ENCODE peak calls at places on chromosome 1, in seven cellular contexts. S is activated naive CD8-positive, alpha-beta T cell treated with anti-CD3 and anti-CD28 coated beads, Interleukin-2, amount 10 ng/mL, durations not matched to agents 7 days and 5 days; T is activated T-helper 1 cell treated with anti-CD3 and anti-CD28 coated beads, Interleukin-2, amount 50 U/mL, for 16 hours; O is AG04450; E is heart left ventricle; V is WTC11; R is Ammon's horn. H is an unnamed sample.

GRCh38 chr1:66535149-66535548 is 1.2 kb downstream of the SGIP1 start:
- DNase-seq in T (no peak), O (no peak), R (no peak), S (no peak), E (no peak), V (no peak), H (no peak)

GRCh38 chr1:210374600-210374953 is 45.9 kb downstream of the HHAT start:
- DNase-seq in E (no peak), O (no peak), R (no peak), T (no peak), V (no peak), S (no peak), H (no peak)

GRCh38 chr1:47616036-47616435 is 178.2 kb downstream of the FOXD2 start:
- DNase-seq in T (no peak), O (no peak), S (no peak), R (no peak), V (no peak), E (no peak), H (no peak)

GRCh38 chr1:41399148-41399795 is 38.0 kb downstream of the FOXO6 start:
- DNase-seq in E (peak), S (no peak), V (no peak), R (peak), O (no peak), T (no peak), H (no peak)

GRCh38 chr1:116012716-116013115 is 36.4 kb downstream of the SLC22A15 start:
- DNase-seq in S (no peak), E (no peak), R (peak), T (no peak), V (no peak), O (no peak), H (no peak)

GRCh38 chr1:12309783-12310742 is 80.2 kb downstream of the VPS13D start:
- DNase-seq in E (peak), S (no peak), T (no peak), V (no peak), O (no peak), R (no peak), H (no peak)

GRCh38 chr1:245129811-245130210 is 25.0 kb upstream of the KIF26B start:
- DNase-seq in R (no peak), S (no peak), E (no peak), V (no peak), O (no peak), T (no peak), H (peak)

GRCh38 chr1:97247196-97247595 is 525.6 kb downstream of the PTBP2 start:
- DNase-seq in E (no peak), S (no peak), R (no peak), V (no peak), O (no peak), T (no peak), H (no peak)

GRCh38 chr1:17514776-17515175 is 24.7 kb upstream of the ARHGEF10L start:
- DNase-seq in T (no peak), R (no peak), V (no peak), E (no peak), O (no peak), S (no peak), H (no peak)

GRCh38 chr1:168550971-168551370 is 7.2 kb upstream of the XCL2 start:
- DNase-seq in E (no peak), T (no peak), S (no peak), O (no peak), R (no peak), V (no peak), H (no peak)

GRCh38 chr1:219412772-219413171 is 200.1 kb downstream of the ZC3H11B start:
- DNase-seq in R (no peak), T (no peak), S (no peak), O (no peak), E (no peak), V (no peak), H (no peak)

GRCh38 chr1:93815738-93816110 is 63.3 kb downstream of the DNTTIP2 start:
- DNase-seq in T (no peak), V (no peak), O (no peak), E (no peak), R (no peak), S (no peak), H (no peak)

GRCh38 chr1:31576743-31577455 is 584 bp downstream of the TINAGL1 start:
- DNase-seq in R (no peak), E (no peak), S (no peak), V (no peak), O (no peak), T (no peak), H (no peak)

GRCh38 chr1:234315091-234315541 is 58.1 kb upstream of the COA6 start:
- DNase-seq in R (no peak), O (no peak), S (no peak), E (no peak), T (no peak), V (no peak), H (no peak)

GRCh38 chr1:212712451-212713303 is 13.0 kb upstream of the BATF3 start:
- DNase-seq in S (no peak), V (no peak), E (no peak), T (no peak), R (no peak), O (no peak), H (no peak)

GRCh38 chr1:170166518-170167180 is 20.9 kb downstream of the NTMT2 start:
- DNase-seq in E (no peak), O (no peak), T (no peak), V (no peak), S (no peak), R (no peak), H (no peak)

GRCh38 chr1:167110586-167110985 is 16.7 kb downstream of the STYXL2 start:
- DNase-seq in T (no peak), S (no peak), O (no peak), E (no peak), R (no peak), V (no peak), H (no peak)

GRCh38 chr1:228937351-228937750 is 202.1 kb downstream of the RHOU start:
- DNase-seq in T (no peak), V (no peak), S (no peak), E (no peak), R (no peak), O (no peak), H (no peak)